ENCODE peak calls at places on chromosomes 2 and 18, in ten cellular contexts. E, Q, L, V, Y, R, U, J, W and X are unnamed samples.

GRCh38 chr2:20507166-20507692 is 60.4 kb downstream of the RHOB start:
- DNase-seq in L (no peak), U (peak; percentile 58), V (peak; percentile 30), R (no peak), W (peak; percentile 33), J (no peak), Q (no peak), Y (no peak), E (no peak), X (no peak)

GRCh38 chr2:109052922-109053321 is 63.9 kb upstream of the EDAR start:
- DNase-seq in R (no peak), L (peak; percentile 46), E (no peak), V (no peak), W (no peak), J (no peak), Y (no peak), Q (no peak), U (no peak), X (peak; percentile 30)

GRCh38 chr18:53792762-53793161 is 431.7 kb downstream of the MBD2 start:
- DNase-seq in L (no peak), W (no peak), Y (no peak), R (no peak), V (no peak), U (no peak), E (no peak), J (no peak), Q (no peak), X (no peak)

GRCh38 chr18:76524900-76525698 is 30.1 kb upstream of the ZNF516 start:
- DNase-seq in L (no peak), V (no peak), W (no peak), E (no peak), Q (no peak), Y (peak; percentile 13), J (no peak), R (no peak), U (peak; percentile 59), X (no peak)

GRCh38 chr18:56083889-56084288 is 495.9 kb upstream of the TCF4 start:
- DNase-seq in L (no peak), Y (no peak), U (no peak), Q (no peak), W (no peak), R (no peak), J (no peak), E (no peak), V (no peak), X (no peak)

GRCh38 chr2:45177870-45178269 is 168.6 kb upstream of the SIX2 start:
- DNase-seq in E (no peak), W (no peak), U (peak; percentile 98), J (no peak), R (no peak), V (no peak), Q (no peak), Y (no peak), L (no peak), X (no peak)

GRCh38 chr2:88450925-88451575 is 1.4 kb downstream of the FOXI3 start:
- DNase-seq in L (no peak), U (no peak), Y (no peak), Q (no peak), E (no peak), W (no peak), J (no peak), R (no peak), V (no peak), X (no peak)

GRCh38 chr2:160419776-160420521 is 73.7 kb downstream of the RBMS1 start:
- DNase-seq in W (no peak), Q (no peak), J (no peak), V (no peak), U (peak; percentile 88), E (no peak), Y (no peak), R (no peak), L (no peak), X (no peak)

GRCh38 chr18:23822590-23823385 is 133.5 kb downstream of the LAMA3 start:
- DNase-seq in J (no peak), V (no peak), Q (no peak), R (no peak), W (no peak), U (peak; percentile 87), Y (no peak), L (no peak), E (no peak), X (no peak)

GRCh38 chr2:125745514-125745913 is 910.4 kb upstream of the GYPC start:
- DNase-seq in W (peak; percentile 1), R (peak; percentile 60), Y (peak; percentile 37), L (no peak), Q (no peak), V (no peak), U (no peak), J (peak; percentile 33), E (no peak), X (no peak)

GRCh38 chr2:219457784-219458369 is 23.2 kb downstream of the SPEG start:
- DNase-seq in J (no peak), W (peak; percentile 60), E (no peak), L (no peak), Q (no peak), R (no peak), U (no peak), Y (no peak), V (peak; percentile 38), X (no peak)

GRCh38 chr2:239093487-239093886 is 245.6 kb downstream of the TWIST2 start:
- DNase-seq in Q (no peak), L (no peak), R (no peak), E (no peak), Y (no peak), V (no peak), W (no peak), U (no peak), J (no peak), X (no peak)
- TF ChIP-seq CTCF in Q (no peak), L (no peak), R (no peak), E (no peak), Y (no peak), V (no peak), W (no peak), U (no peak), J (no peak), X (no peak)

GRCh38 chr2:64943387-64944150 is 45.6 kb upstream of the SLC1A4 start:
- DNase-seq in J (peak; percentile 93), W (no peak), Y (no peak), R (no peak), Q (peak; percentile 94), V (no peak), U (peak; percentile 61), E (no peak), L (no peak), X (peak; percentile 94)

GRCh38 chr2:64947906-64948305 is 41.3 kb upstream of the SLC1A4 start:
- DNase-seq in J (no peak), Q (no peak), U (no peak), Y (no peak), E (no peak), R (no peak), W (no peak), V (no peak), L (no peak), X (no peak)

GRCh38 chr2:64944484-64944883 is 44.7 kb upstream of the SLC1A4 start:
- DNase-seq in V (no peak), W (no peak), Y (no peak), R (no peak), U (no peak), Q (no peak), J (no peak), E (no peak), L (no peak), X (no peak)

GRCh38 chr2:64946737-64947090 is 42.5 kb upstream of the SLC1A4 start:
- DNase-seq in U (no peak), Y (no peak), W (no peak), R (no peak), E (no peak), L (no peak), Q (no peak), V (no peak), J (no peak), X (no peak)

GRCh38 chr2:64945973-64946736 is 43.0 kb upstream of the SLC1A4 start:
- DNase-seq in U (no peak), Q (no peak), W (peak; percentile 89), J (no peak), E (peak; percentile 85), Y (peak; percentile 74), L (peak; percentile 80), R (no peak), V (no peak), X (no peak)
- H3K4me1 ChIP-seq in U (no peaks in the 10 kb centered on the region), Q (no peaks in the 10 kb centered on the region), W (peaks cover 53% of the 10 kb centered on the region), J (peaks cover 17% of the 10 kb centered on the region), E (peaks cover 10% of the 10 kb centered on the region), Y (peaks cover 3% of the 10 kb centered on the region), L (peaks cover 24% of the 10 kb centered on the region), R (peaks cover 6% of the 10 kb centered on the region), V (no peaks in the 10 kb centered on the region), X (no peaks in the 10 kb centered on the region)

GRCh38 chr2:25980076-25980887 is 2.0 kb downstream of the KIF3C start:
- DNase-seq in J (no peak), Q (no peak), E (no peak), L (no peak), R (no peak), Y (no peak), V (no peak), U (no peak), W (no peak), X (no peak)
- H3K4me3 ChIP-seq in J (no peak overlapping the region), Q (no peak overlapping the region), E (no peak overlapping the region), L (no peak overlapping the region), R (no peak overlapping the region), Y (no peak overlapping the region), V (no peak overlapping the region), U (no peak overlapping the region), W (no peak overlapping the region), X (no peak overlapping the region)

GRCh38 chr2:134785659-134786058 is 52.8 kb upstream of the ACMSD start:
- DNase-seq in Y (no peak), W (no peak), L (no peak), Q (no peak), J (no peak), E (no peak), R (no peak), U (no peak), V (no peak), X (no peak)

GRCh38 chr2:134792147-134792546 is 46.3 kb upstream of the ACMSD start:
- DNase-seq in R (no peak), Q (no peak), J (no peak), W (no peak), L (no peak), E (no peak), U (no peak), V (no peak), Y (no peak), X (no peak)

GRCh38 chr2:134788417-134788816 is 50.0 kb upstream of the ACMSD start:
- DNase-seq in Y (no peak), R (no peak), L (no peak), E (no peak), W (no peak), V (no peak), J (no peak), U (no peak), Q (no peak), X (no peak)

GRCh38 chr2:134791606-134792005 is 46.8 kb upstream of the ACMSD start:
- DNase-seq in L (no peak), V (no peak), Q (no peak), J (no peak), Y (no peak), E (no peak), W (no peak), R (no peak), U (peak; percentile 13), X (no peak)

DNA sequence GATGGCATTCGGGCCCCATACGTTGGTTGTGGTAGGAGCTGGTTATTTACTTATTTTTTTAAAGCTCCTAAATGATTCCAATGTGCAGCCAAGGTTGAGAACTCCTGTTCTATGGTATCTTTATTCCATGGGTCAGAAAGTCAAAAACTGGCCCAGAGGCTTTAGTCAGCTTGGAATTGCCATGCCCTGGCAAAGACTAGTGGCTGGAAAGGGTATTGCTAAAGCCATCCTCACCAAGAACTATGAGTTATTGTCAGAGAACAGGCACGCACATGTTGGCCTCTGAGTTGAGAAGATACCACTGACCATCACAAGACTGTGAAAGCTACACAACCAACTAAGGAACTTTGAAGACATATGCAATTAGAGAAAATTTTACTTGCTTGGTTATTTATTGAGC is 47.9 kb upstream of the ACMSD start:
- DNase-seq in J (no peak), R (no peak), U (no peak), Y (no peak), V (no peak), W (no peak), Q (no peak), L (no peak), E (no peak), X (no peak)
- TF ChIP-seq CTCF in J (no peak), R (peak; percentile 8), U (no peak), Y (no peak), V (peak; percentile 15), W (peak; percentile 49), Q (no peak), L (no peak), E (no peak), X (no peak)